ENCODE peak calls at places on chromosome 1, in four cellular contexts. Y is iPS-NIHi11, R is NCI-H446 treated with DMSO at 0.1 percent for 48 hours, U is ELR. W is an unnamed sample.

GRCh38 chr1:67889940-67890567 is 56.8 kb upstream of the GNG12 start:
- DNase-seq in Y (peak; percentile 11), R (no peak), U (peak; percentile 96), W (peak; percentile 91)

GRCh38 chr1:3727825-3728776 is 24.1 kb upstream of the CCDC27 start:
- DNase-seq in Y (no peak), R (no peak), U (no peak), W (no peak)

GRCh38 chr1:154866995-154867795 is 2.9 kb downstream of the KCNN3 start:
- DNase-seq in Y (no peak), R (peak; percentile 51), U (peak; percentile 91), W (peak; percentile 73)

GRCh38 chr1:184191181-184191601 is 139.7 kb downstream of the TSEN15 start:
- DNase-seq in Y (no peak), R (peak; percentile 58), U (peak; percentile 49), W (no peak)

GRCh38 chr1:64183985-64184440 is 19.4 kb upstream of the UBE2U start:
- DNase-seq in Y (no peak), R (no peak), U (peak; percentile 70), W (peak; percentile 99)

GRCh38 chr1:212566522-212567479 is 41.8 kb upstream of the ATF3 start:
- DNase-seq in Y (peak; percentile 46), R (peak; percentile 85), U (peak; percentile 86), W (peak; percentile 95)

GRCh38 chr1:236065509-236066005 is 667 bp upstream of the NID1 start:
- DNase-seq in Y (peak; percentile 59), R (no peak), U (no peak), W (no peak)

GRCh38 chr1:229248821-229249817 is 21.8 kb upstream of the RAB4A start:
- DNase-seq in Y (no peak), R (no peak), U (no peak), W (no peak)

GRCh38 chr1:202348005-202348508 is 442 bp upstream of the PPP1R12B start:
- DNase-seq in Y (no peak), R (no peak), U (no peak), W (no peak)

GRCh38 chr1:5830771-5831599 is 161.2 kb downstream of the NPHP4 start:
- DNase-seq in Y (peak; percentile 90), R (no peak), U (no peak), W (no peak)

GRCh38 chr1:85707267-85707989 is 805 bp downstream of the ZNHIT6 start:
- DNase-seq in Y (no peak), R (no peak), U (peak; percentile 28), W (peak; percentile 21)

GRCh38 chr1:36155560-36156328 is at the start of gene MAP7D1:
- DNase-seq in Y (peak; percentile 84), R (peak; percentile 62), U (peak; percentile 92), W (peak; percentile 47)

GRCh38 chr1:15255582-15256149 is 8.6 kb downstream of the FHAD1 start:
- DNase-seq in Y (no peak), R (no peak), U (no peak), W (no peak)

GRCh38 chr1:14958249-14959215 is 195.0 kb upstream of the TMEM51 start:
- DNase-seq in Y (no peak), R (no peak), U (no peak), W (no peak)

GRCh38 chr1:94971491-94971924 is 44.6 kb upstream of the CNN3 start:
- DNase-seq in Y (no peak), R (no peak), U (peak; percentile 86), W (peak; percentile 72)

GRCh38 chr1:3473381-3473844 is 18.9 kb downstream of the ARHGEF16 start:
- DNase-seq in Y (no peak), R (no peak), U (peak; percentile 56), W (peak; percentile 91)

GRCh38 chr1:39576016-39576657 is 453 bp downstream of the PABPC4 start:
- DNase-seq in Y (peak; percentile 69), R (no peak), U (no peak), W (no peak)

GRCh38 chr1:148264374-148265276 is 112.5 kb upstream of the NBPF11 start:
- DNase-seq in Y (peak; percentile 29), R (no peak), U (peak; percentile 96), W (peak; percentile 90)

GRCh38 chr1:22831729-22832413 is 121.2 kb downstream of the EPHB2 start:
- DNase-seq in Y (no peak), R (no peak), U (peak; percentile 97), W (peak; percentile 98)

GRCh38 chr1:116203192-116203723 is 92.1 kb downstream of the MAB21L3 start:
- DNase-seq in Y (no peak), R (peak; percentile 41), U (peak; percentile 5), W (peak; percentile 3)

GRCh38 chr1:78892251-78892650 is 114.3 kb downstream of the ADGRL4 start:
- DNase-seq in Y (no peak), R (no peak), U (peak; percentile 30), W (peak; percentile 15)

GRCh38 chr1:14476170-14476955 is 122.1 kb upstream of the KAZN start:
- DNase-seq in Y (no peak), R (no peak), U (no peak), W (no peak)

GRCh38 chr1:64405833-64406232 is 64.1 kb upstream of the CACHD1 start:
- DNase-seq in Y (no peak), R (no peak), U (peak; percentile 18), W (peak; percentile 60)

GRCh38 chr1:243346481-243346880 is 90.6 kb downstream of the SDCCAG8 start:
- DNase-seq in Y (no peak), R (no peak), U (no peak), W (no peak)

GRCh38 chr1:199956005-199956404 is 71.5 kb upstream of the NR5A2 start:
- DNase-seq in Y (no peak), R (no peak), U (no peak), W (no peak)

GRCh38 chr1:223742861-223743517 is 30.6 kb downstream of the CAPN2 start:
- DNase-seq in Y (no peak), R (no peak), U (peak; percentile 67), W (no peak)

GRCh38 chr1:212030936-212031528 is 4.3 kb downstream of the INTS7 start:
- DNase-seq in Y (no peak), R (peak; percentile 21), U (peak; percentile 89), W (peak; percentile 90)

GRCh38 chr1:205584732-205585131 is 47.1 kb downstream of the ELK4 start:
- DNase-seq in Y (no peak), R (no peak), U (no peak), W (no peak)

GRCh38 chr1:151935154-151935553 is 25.8 kb upstream of the THEM4 start:
- DNase-seq in Y (no peak), R (no peak), U (peak; percentile 52), W (no peak)

GRCh38 chr1:34597877-34598514 is 156.9 kb upstream of the GJB5 start:
- DNase-seq in Y (peak; percentile 90), R (peak; percentile 2), U (peak; percentile 41), W (peak; percentile 48)

GRCh38 chr1:12513176-12513575 is 104.8 kb downstream of the DHRS3 start:
- DNase-seq in Y (no peak), R (no peak), U (no peak), W (no peak)